ENCODE peak calls at places on chromosomes 2 and 18, in seven cellular contexts. Z, H, R, P, Y, W and B are unnamed samples.

GRCh38 chr2:183284606-183285005 is 160.4 kb downstream of the NUP35 start:
- DNase-seq in Z (no peak), W (no peak), Y (no peak), R (no peak), P (no peak), H (no peak), B (no peak)

GRCh38 chr2:220847587-220847986 is 724.5 kb downstream of the EPHA4 start:
- DNase-seq in Z (no peak), W (no peak), H (no peak), P (peak), R (no peak), Y (no peak), B (no peak)

GRCh38 chr2:232142049-232142448 is 180.5 kb downstream of the DIS3L2 start:
- DNase-seq in W (no peak), R (no peak), Y (peak), Z (no peak), H (no peak), P (peak), B (no peak)

GRCh38 chr2:71888741-71889445 is 258.8 kb downstream of the CYP26B1 start:
- DNase-seq in W (no peak), R (peak), Z (no peak), H (peak), P (no peak), Y (no peak), B (no peak)

GRCh38 chr18:13120967-13121586 is 97.5 kb upstream of the LDLRAD4 start:
- DNase-seq in Z (no peak), P (no peak), Y (no peak), H (no peak), W (no peak), R (no peak), B (no peak)

GRCh38 chr2:71801969-71802368 is 345.7 kb downstream of the CYP26B1 start:
- DNase-seq in H (peak), Z (peak), R (no peak), W (no peak), Y (peak), P (no peak), B (no peak)

GRCh38 chr2:29347774-29348465 is 232.7 kb downstream of the CLIP4 start:
- DNase-seq in H (no peak), Y (no peak), P (no peak), R (no peak), Z (no peak), W (no peak), B (no peak)

GRCh38 chr2:13040043-13040442 is 323.3 kb downstream of the TRIB2 start:
- DNase-seq in H (no peak), W (no peak), Y (no peak), P (no peak), Z (no peak), R (no peak), B (no peak)

GRCh38 chr2:55992465-55992864 is 68.9 kb upstream of the EFEMP1 start:
- DNase-seq in H (no peak), P (no peak), R (no peak), Y (peak), Z (peak), W (no peak), B (no peak)

GRCh38 chr2:43824951-43825493 is 13.6 kb downstream of the ABCG5 start:
- DNase-seq in Z (no peak), Y (no peak), R (no peak), P (no peak), W (no peak), H (peak), B (no peak)

GRCh38 chr18:35345460-35345921 is 1.3 kb upstream of the ZNF24 start:
- DNase-seq in P (no peak), R (no peak), Y (peak), H (no peak), W (no peak), Z (no peak), B (peak)

GRCh38 chr2:147989809-147990403 is 30.6 kb downstream of the ORC4 start:
- DNase-seq in R (no peak), P (peak), Y (peak), H (no peak), Z (no peak), W (no peak), B (peak)

GRCh38 chr2:33500177-33500576 is 23.7 kb downstream of the RASGRP3 start:
- DNase-seq in Z (no peak), H (no peak), W (no peak), P (no peak), Y (no peak), R (no peak), B (no peak)

GRCh38 chr2:17635007-17635406 is 94.5 kb downstream of the VSNL1 start:
- DNase-seq in W (no peak), Z (no peak), Y (no peak), P (no peak), H (no peak), R (no peak), B (no peak)

GRCh38 chr2:222307138-222307756 is 8.4 kb upstream of the PAX3 start:
- DNase-seq in R (no peak), H (peak), Y (no peak), W (no peak), Z (peak), P (no peak), B (no peak)

GRCh38 chr18:3162181-3162580 is 57.6 kb downstream of the MYOM1 start:
- DNase-seq in P (no peak), Y (no peak), H (no peak), Z (peak), R (no peak), W (no peak), B (no peak)

GRCh38 chr18:25097119-25098114 is 254.5 kb downstream of the ZNF521 start:
- DNase-seq in Y (no peak), Z (no peak), H (no peak), P (no peak), R (no peak), W (no peak), B (no peak)

GRCh38 chr18:71443726-71444480 is 1100.2 kb downstream of the CBLN2 start:
- DNase-seq in R (no peak), W (no peak), H (no peak), Y (no peak), P (no peak), Z (no peak), B (no peak)

GRCh38 chr18:55322176-55322735 is 265.7 kb downstream of the TCF4 start:
- DNase-seq in W (no peak), P (no peak), Z (peak), H (peak), R (no peak), Y (no peak), B (no peak)

GRCh38 chr2:198376677-198377076 is 572.3 kb downstream of the PLCL1 start:
- DNase-seq in W (no peak), P (no peak), H (no peak), Y (no peak), Z (no peak), R (no peak), B (no peak)

GRCh38 chr2:136104977-136105376 is 13.0 kb downstream of the CXCR4 start:
- DNase-seq in H (no peak), Z (no peak), P (no peak), Y (peak), R (no peak), W (no peak), B (no peak)

GRCh38 chr2:59458862-59459261 is 1094.6 kb downstream of the BCL11A start:
- DNase-seq in W (no peak), P (no peak), R (no peak), Z (no peak), Y (no peak), H (no peak), B (no peak)

GRCh38 chr2:60003076-60003475 is 550.4 kb downstream of the BCL11A start:
- DNase-seq in H (no peak), W (no peak), Y (no peak), Z (no peak), R (no peak), P (no peak), B (no peak)

GRCh38 chr18:59232309-59233016 is 12.5 kb downstream of the GRP start:
- DNase-seq in R (peak), H (no peak), P (no peak), W (no peak), Z (no peak), Y (no peak), B (no peak)

GRCh38 chr18:45839415-45840395 is 14.2 kb downstream of the SIGLEC15 start:
- DNase-seq in H (peak), Y (peak), R (peak), Z (no peak), P (no peak), W (no peak), B (no peak)

GRCh38 chr2:85347554-85347953 is 6.8 kb downstream of the RETSAT start:
- DNase-seq in Y (no peak), H (no peak), W (no peak), P (no peak), Z (no peak), R (no peak), B (no peak)

GRCh38 chr2:44168684-44169154 is at the start of gene PPM1B:
- DNase-seq in H (peak), Z (peak), W (no peak), Y (no peak), R (no peak), P (no peak), B (peak)

GRCh38 chr2:212539145-212539880 is 711 bp upstream of the ERBB4 start:
- DNase-seq in Z (no peak), R (no peak), P (no peak), W (no peak), Y (no peak), H (peak), B (no peak)

GRCh38 chr2:201218780-201219179 is 35.8 kb downstream of the CASP10 start:
- DNase-seq in P (no peak), Z (peak), W (no peak), R (no peak), Y (no peak), H (no peak), B (no peak)

GRCh38 chr2:100017633-100018032 is 124.8 kb downstream of the AFF3 start:
- DNase-seq in P (no peak), R (no peak), Z (no peak), Y (no peak), H (no peak), W (no peak), B (no peak)

GRCh38 chr18:13381907-13382682 is 163.5 kb downstream of the LDLRAD4 start:
- DNase-seq in Y (no peak), W (no peak), P (no peak), Z (peak), R (peak), H (no peak), B (peak)

GRCh38 chr2:95022309-95023221 is 2.9 kb upstream of the MAL start:
- DNase-seq in P (peak), H (peak), Z (peak), W (peak), Y (peak), R (no peak), B (peak)
- TF ChIP-seq POLR2AphosphoS5 in P (no peak), H (no peak), Z (no peak), W (no peak), Y (no peak), R (no peak), B (no peak)

DNA sequence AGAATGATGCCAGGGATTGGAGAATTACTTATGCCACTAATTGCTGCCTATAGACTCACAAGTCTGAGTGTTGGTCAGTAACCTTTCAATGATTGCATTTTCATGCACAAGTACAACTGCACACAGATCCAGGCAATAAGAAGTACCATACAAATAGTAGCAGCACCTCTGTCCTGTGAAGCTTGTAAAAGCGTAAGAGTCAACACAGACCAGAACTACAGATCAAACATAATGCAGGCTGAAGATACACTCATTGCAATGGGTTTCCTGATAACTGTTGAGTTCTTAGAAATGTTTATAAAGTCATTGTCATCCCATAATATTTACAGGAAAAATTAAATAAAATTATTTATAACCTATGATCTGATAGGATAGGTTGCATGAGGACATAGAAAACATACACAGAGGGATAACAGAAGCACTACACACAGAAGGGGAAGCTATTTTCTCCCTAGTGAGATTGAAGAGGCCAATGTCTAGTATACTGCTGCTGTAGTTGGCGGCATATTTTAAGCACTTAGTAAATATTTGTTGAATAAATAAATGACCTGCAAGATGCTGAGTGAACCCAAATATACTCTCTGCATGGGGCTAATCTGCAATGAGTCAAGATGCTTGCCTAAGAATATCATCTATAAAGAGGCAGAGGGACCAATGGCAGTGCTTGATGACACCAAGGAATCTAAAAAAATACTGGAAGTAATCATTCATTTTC is 5.7 kb upstream of the PIK3C3 start:
- DNase-seq in Y (no peak), P (no peak), Z (no peak), H (no peak), W (no peak), R (no peak), B (no peak)
- TF ChIP-seq POLR2AphosphoS5 in Y (no peak), P (no peak), Z (no peak), H (no peak), W (no peak), R (no peak), B (no peak)

DNA sequence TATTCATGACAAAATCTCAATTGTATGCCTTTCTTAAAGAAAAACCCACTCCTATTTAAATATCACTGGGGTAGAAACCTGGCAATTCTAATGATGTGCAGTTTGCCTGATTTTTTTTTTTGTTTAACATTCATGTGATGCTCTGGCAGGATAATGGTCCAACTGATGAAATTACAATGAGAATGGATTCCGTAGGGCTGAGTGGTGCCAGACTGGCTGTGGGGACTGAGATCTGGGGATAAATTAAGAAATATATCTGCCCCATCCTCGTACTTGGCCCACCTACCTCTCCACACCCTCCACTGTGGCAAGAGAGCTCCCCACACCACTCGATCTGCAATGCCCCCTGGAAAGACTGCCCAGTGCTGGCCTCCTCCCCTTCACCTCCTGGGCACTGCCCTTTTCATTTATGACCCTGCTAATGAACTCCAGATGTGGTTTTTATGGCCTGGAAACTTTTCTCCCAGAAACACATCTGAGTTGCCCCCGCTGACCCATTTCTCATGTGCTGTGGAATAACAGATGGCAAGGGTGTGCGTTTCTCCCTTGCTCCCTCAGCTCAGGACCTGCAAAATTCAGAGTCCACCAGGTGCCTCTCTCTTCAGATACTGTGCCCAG is 33.0 kb upstream of the RPL37A start:
- DNase-seq in W (no peak), Y (no peak), P (no peak), Z (no peak), H (no peak), R (no peak), B (no peak)
- TF ChIP-seq POLR2AphosphoS5 in W (no peak), Y (no peak), P (no peak), Z (no peak), H (no peak), R (no peak), B (no peak)

GRCh38 chr2:240585101-240585500 is 1.4 kb upstream of the CAPN10 start:
- DNase-seq in R (no peak), Y (no peak), W (no peak), Z (peak), P (no peak), H (no peak), B (no peak)
- TF ChIP-seq POLR2AphosphoS5 in R (no peak), Y (no peak), W (no peak), Z (no peak), P (no peak), H (no peak), B (no peak)

GRCh38 chr2:46707909-46708308 is 207.7 kb downstream of the MCFD2 start:
- DNase-seq in Y (no peak), Z (no peak), W (no peak), R (no peak), H (no peak), P (no peak), B (no peak)
- TF ChIP-seq POLR2AphosphoS5 in Y (no peak), Z (no peak), W (no peak), R (no peak), H (no peak), P (no peak), B (no peak)

GRCh38 chr2:102591646-102592045 is 27.7 kb upstream of the SLC9A2 start:
- DNase-seq in P (no peak), Y (no peak), R (no peak), W (no peak), Z (no peak), H (no peak), B (no peak)
- TF ChIP-seq POLR2AphosphoS5 in P (no peak), Y (no peak), R (no peak), W (no peak), Z (no peak), H (no peak), B (no peak)

GRCh38 chr2:237143118-237143517 is 57.4 kb downstream of the COPS8 start:
- DNase-seq in H (no peak), P (no peak), R (peak), W (no peak), Z (no peak), Y (no peak), B (no peak)

GRCh38 chr2:237140689-237141285 is 55.1 kb downstream of the COPS8 start:
- DNase-seq in Z (no peak), H (no peak), Y (no peak), W (no peak), P (no peak), R (peak), B (no peak)

GRCh38 chr2:237141556-237141955 is 55.9 kb downstream of the COPS8 start:
- DNase-seq in P (no peak), W (no peak), Z (no peak), Y (no peak), R (peak), H (no peak), B (no peak)

GRCh38 chr2:237144516-237144915 is 58.8 kb downstream of the COPS8 start:
- DNase-seq in Y (no peak), R (peak), Z (no peak), H (peak), W (no peak), P (no peak), B (no peak)

DNA sequence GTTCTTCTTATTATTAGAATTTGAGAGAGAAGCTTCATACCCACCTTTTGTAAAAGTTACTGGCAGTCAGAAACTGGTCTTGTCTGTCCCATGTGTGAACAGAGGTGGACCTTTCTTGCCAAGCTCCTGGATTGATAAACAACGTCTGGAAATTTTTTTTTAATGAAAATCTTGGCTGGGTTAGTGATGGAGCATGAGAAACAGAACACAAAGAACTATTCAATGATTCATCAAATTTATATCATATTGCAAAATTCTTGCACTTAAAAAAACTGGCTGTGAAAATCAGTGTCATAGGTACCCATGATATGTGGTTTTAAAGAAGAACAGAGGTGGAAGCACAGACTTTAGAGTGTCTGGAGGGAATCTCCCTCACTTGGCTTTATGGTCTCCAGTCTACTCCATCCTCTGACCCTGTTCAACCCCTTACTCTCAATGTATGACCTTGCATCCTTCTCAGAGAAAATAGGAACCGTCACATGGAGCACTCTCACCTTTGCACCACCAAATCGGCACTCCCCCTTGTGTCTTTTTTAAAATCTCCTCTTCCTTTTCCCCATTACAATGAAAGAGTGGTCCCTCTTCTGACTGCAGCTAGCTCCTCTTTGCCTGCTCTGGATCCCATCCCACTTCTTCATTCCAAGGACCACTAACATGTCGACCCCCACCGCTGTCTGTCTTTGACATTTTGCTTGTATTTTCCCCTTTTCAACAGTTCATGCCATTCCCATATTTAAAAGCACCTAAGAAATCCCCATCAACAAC is 58.2 kb downstream of the COPS8 start:
- DNase-seq in Y (no peak), P (no peak), H (peak), R (peak), W (no peak), Z (no peak), B (no peak)
- TF ChIP-seq POLR2AphosphoS5 in Y (no peak), P (no peak), H (no peak), R (peak), W (no peak), Z (no peak), B (no peak)